ENCODE peak calls at places on chromosomes 2 and 18, in ten cellular contexts. One of them, this sample, is unnamed.

GRCh38 chr2:211068108-211068780 is 511.8 kb downstream of the CPS1 start:
- DNase-seq in A549: no peak
- DNase-seq in IMR-90: no peak
- DNase-seq in K562: no peak
- DNase-seq in adrenal gland: no peak
- DNase-seq in H1: no peak
- DNase-seq in GM12878: no peak
- DNase-seq in heart left ventricle: no peak
- DNase-seq in sigmoid colon: no peak
- DNase-seq in body of pancreas: no peak
- DNase-seq in this sample: no peak

GRCh38 chr2:74884118-74884517 is 50.2 kb downstream of the HK2 start:
- DNase-seq in sigmoid colon: no peak
- DNase-seq in heart left ventricle: no peak
- DNase-seq in adrenal gland: no peak
- DNase-seq in body of pancreas: no peak
- DNase-seq in A549: no peak
- DNase-seq in H1: no peak
- DNase-seq in GM12878: no peak
- DNase-seq in IMR-90: no peak
- DNase-seq in K562: no peak
- DNase-seq in this sample: no peak

GRCh38 chr18:10515456-10515855 is 10.4 kb upstream of the NAPG start:
- DNase-seq in body of pancreas: no peak
- DNase-seq in K562: no peak
- DNase-seq in A549: no peak
- DNase-seq in adrenal gland: no peak
- DNase-seq in H1: no peak
- DNase-seq in heart left ventricle: no peak
- DNase-seq in IMR-90: no peak
- DNase-seq in sigmoid colon: no peak
- DNase-seq in GM12878: no peak
- DNase-seq in this sample: no peak

GRCh38 chr2:224038049-224038829 is 847 bp downstream of the SERPINE2 start:
- DNase-seq in sigmoid colon: no peak
- DNase-seq in body of pancreas: peak
- DNase-seq in heart left ventricle: peak
- DNase-seq in IMR-90: peak
- DNase-seq in H1: no peak
- DNase-seq in K562: no peak
- DNase-seq in GM12878: no peak
- DNase-seq in A549: peak
- DNase-seq in adrenal gland: no peak
- DNase-seq in this sample: peak

GRCh38 chr2:121608967-121609366 is 40.3 kb downstream of the CLASP1 start:
- DNase-seq in IMR-90: no peak
- DNase-seq in A549: no peak
- DNase-seq in K562: no peak
- DNase-seq in body of pancreas: no peak
- DNase-seq in sigmoid colon: no peak
- DNase-seq in adrenal gland: no peak
- DNase-seq in H1: no peak
- DNase-seq in GM12878: no peak
- DNase-seq in heart left ventricle: no peak
- DNase-seq in this sample: no peak

GRCh38 chr2:205720451-205720902 is 38.2 kb downstream of the NRP2 start:
- DNase-seq in GM12878: no peak
- DNase-seq in heart left ventricle: no peak
- DNase-seq in H1: no peak
- DNase-seq in A549: no peak
- DNase-seq in K562: no peak
- DNase-seq in sigmoid colon: no peak
- DNase-seq in body of pancreas: no peak
- DNase-seq in adrenal gland: no peak
- DNase-seq in IMR-90: no peak
- DNase-seq in this sample: no peak

GRCh38 chr2:226078656-226079055 is 679.1 kb downstream of the NYAP2 start:
- DNase-seq in H1: no peak
- DNase-seq in IMR-90: no peak
- DNase-seq in adrenal gland: no peak
- DNase-seq in A549: no peak
- DNase-seq in body of pancreas: no peak
- DNase-seq in heart left ventricle: no peak
- DNase-seq in sigmoid colon: no peak
- DNase-seq in K562: no peak
- DNase-seq in GM12878: no peak
- DNase-seq in this sample: no peak

GRCh38 chr2:209556354-209556961 is 132.6 kb downstream of the MAP2 start:
- DNase-seq in adrenal gland: peak
- DNase-seq in H1: no peak
- DNase-seq in sigmoid colon: no peak
- DNase-seq in A549: peak
- DNase-seq in K562: no peak
- DNase-seq in GM12878: no peak
- DNase-seq in heart left ventricle: no peak
- DNase-seq in body of pancreas: peak
- DNase-seq in IMR-90: peak
- DNase-seq in this sample: no peak

DNA sequence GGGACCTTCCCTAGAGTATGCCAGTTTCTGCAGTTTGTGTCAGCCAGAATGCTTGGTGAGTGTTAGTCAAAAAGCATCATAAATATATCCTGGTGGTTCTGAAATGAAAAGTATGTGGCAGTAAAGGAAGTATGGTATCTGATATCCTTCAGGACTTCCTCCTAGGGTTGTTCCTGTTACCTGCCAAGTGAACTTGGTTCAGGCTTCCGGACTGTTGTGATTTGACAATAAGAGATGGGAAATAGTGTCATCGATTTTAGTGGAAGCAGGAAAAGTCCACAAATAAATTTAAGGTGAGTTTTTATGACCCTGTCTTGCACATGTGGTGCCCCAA is 2.0 kb downstream of the TANC1 start:
- DNase-seq in GM12878: no peak
- DNase-seq in heart left ventricle: no peak
- DNase-seq in sigmoid colon: no peak
- DNase-seq in K562: no peak
- DNase-seq in H1: no peak
- DNase-seq in body of pancreas: no peak
- DNase-seq in A549: no peak
- DNase-seq in IMR-90: no peak
- DNase-seq in adrenal gland: no peak
- DNase-seq in this sample: peak
- TF ChIP-seq POLR2A in GM12878: no peak
- TF ChIP-seq POLR2A in heart left ventricle: no peak
- TF ChIP-seq POLR2A in sigmoid colon: no peak
- TF ChIP-seq POLR2A in K562: no peak
- TF ChIP-seq POLR2A in H1: no peak
- TF ChIP-seq POLR2A in body of pancreas: no peak
- TF ChIP-seq POLR2A in A549: no peak
- TF ChIP-seq POLR2A in IMR-90: no peak
- TF ChIP-seq POLR2A in adrenal gland: no peak
- TF ChIP-seq POLR2A in this sample: no peak

GRCh38 chr2:150486539-150487484 is 655 bp downstream of the RND3 start:
- DNase-seq in K562: no peak
- DNase-seq in sigmoid colon: peak
- DNase-seq in adrenal gland: peak
- DNase-seq in IMR-90: peak
- DNase-seq in body of pancreas: peak
- DNase-seq in GM12878: no peak
- DNase-seq in A549: no peak
- DNase-seq in H1: no peak
- DNase-seq in heart left ventricle: peak
- DNase-seq in this sample: no peak

GRCh38 chr2:150485114-150485870 is 2.2 kb downstream of the RND3 start:
- DNase-seq in GM12878: no peak
- DNase-seq in body of pancreas: peak
- DNase-seq in A549: peak
- DNase-seq in H1: peak
- DNase-seq in adrenal gland: peak
- DNase-seq in IMR-90: peak
- DNase-seq in sigmoid colon: peak
- DNase-seq in heart left ventricle: peak
- DNase-seq in K562: no peak
- DNase-seq in this sample: no peak

GRCh38 chr2:150485871-150486538 is 1.5 kb downstream of the RND3 start:
- DNase-seq in H1: no peak
- DNase-seq in sigmoid colon: peak
- DNase-seq in A549: peak
- DNase-seq in K562: no peak
- DNase-seq in body of pancreas: peak
- DNase-seq in GM12878: no peak
- DNase-seq in IMR-90: peak
- DNase-seq in adrenal gland: peak
- DNase-seq in heart left ventricle: peak
- DNase-seq in this sample: no peak

GRCh38 chr2:150490466-150490865 is 3.0 kb upstream of the RND3 start:
- DNase-seq in IMR-90: no peak
- DNase-seq in H1: no peak
- DNase-seq in adrenal gland: no peak
- DNase-seq in GM12878: no peak
- DNase-seq in body of pancreas: no peak
- DNase-seq in sigmoid colon: no peak
- DNase-seq in A549: no peak
- DNase-seq in heart left ventricle: no peak
- DNase-seq in K562: no peak
- DNase-seq in this sample: no peak

DNA sequence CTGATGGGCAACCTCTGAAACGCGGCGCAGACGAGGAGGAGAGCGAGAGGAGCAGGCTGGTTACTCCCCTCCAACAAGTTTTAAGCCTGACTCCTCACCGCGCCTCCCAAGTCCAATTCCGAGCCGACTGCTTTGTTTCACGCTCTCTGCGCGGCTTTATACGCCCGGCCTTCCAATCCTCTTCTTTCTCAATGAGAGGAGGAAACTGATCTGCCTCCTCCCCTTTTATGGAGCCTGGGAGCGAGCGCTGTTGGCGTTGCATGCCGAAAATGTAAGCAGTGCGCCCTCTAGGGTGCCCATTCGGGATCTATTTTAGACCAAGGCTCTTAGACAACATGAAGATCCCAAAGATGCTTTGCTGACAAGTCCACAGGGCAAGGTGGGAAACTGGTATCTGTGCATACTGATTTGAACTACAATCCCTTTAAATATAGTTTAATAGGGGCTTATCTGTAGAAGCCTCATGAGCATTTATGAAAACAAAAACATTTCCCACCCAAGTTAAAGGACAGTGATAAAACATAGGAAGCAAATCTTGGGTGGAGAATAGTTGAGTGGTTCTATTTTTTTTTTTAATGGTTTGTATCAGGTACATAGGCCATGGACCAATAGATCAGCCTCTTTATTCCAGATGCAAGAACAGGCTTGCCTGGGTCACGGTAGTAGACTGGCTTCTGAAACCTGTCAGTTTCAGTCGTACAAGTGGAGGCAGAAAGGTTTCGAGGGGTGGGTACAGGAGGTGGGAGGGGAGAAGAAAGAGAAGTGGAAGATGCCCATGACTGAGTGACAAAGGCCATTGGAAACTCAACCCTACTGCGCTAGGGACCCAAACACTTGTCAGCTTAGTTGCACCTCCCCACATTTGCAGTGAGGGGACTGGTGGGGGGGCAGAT is at the start of gene RND3:
- DNase-seq in sigmoid colon: peak
- DNase-seq in body of pancreas: peak
- DNase-seq in heart left ventricle: peak
- DNase-seq in H1: peak
- DNase-seq in GM12878: no peak
- DNase-seq in adrenal gland: peak
- DNase-seq in K562: peak
- DNase-seq in A549: peak
- DNase-seq in IMR-90: peak
- DNase-seq in this sample: peak
- TF ChIP-seq POLR2A in sigmoid colon: peak
- TF ChIP-seq POLR2A in body of pancreas: peak
- TF ChIP-seq POLR2A in heart left ventricle: no peak
- TF ChIP-seq POLR2A in H1: peak
- TF ChIP-seq POLR2A in GM12878: no peak
- TF ChIP-seq POLR2A in adrenal gland: peak
- TF ChIP-seq POLR2A in K562: no peak
- TF ChIP-seq POLR2A in A549: peak
- TF ChIP-seq POLR2A in IMR-90: peak
- TF ChIP-seq POLR2A in this sample: no peak

GRCh38 chr2:85549826-85550225 is 10.9 kb downstream of the MAT2A start:
- DNase-seq in sigmoid colon: no peak
- DNase-seq in IMR-90: peak
- DNase-seq in GM12878: no peak
- DNase-seq in A549: no peak
- DNase-seq in heart left ventricle: no peak
- DNase-seq in adrenal gland: no peak
- DNase-seq in K562: no peak
- DNase-seq in body of pancreas: no peak
- DNase-seq in H1: no peak
- DNase-seq in this sample: no peak

GRCh38 chr2:85547089-85547858 is 8.3 kb downstream of the MAT2A start:
- DNase-seq in sigmoid colon: no peak
- DNase-seq in GM12878: no peak
- DNase-seq in IMR-90: no peak
- DNase-seq in K562: no peak
- DNase-seq in H1: no peak
- DNase-seq in heart left ventricle: no peak
- DNase-seq in adrenal gland: no peak
- DNase-seq in body of pancreas: no peak
- DNase-seq in A549: no peak
- DNase-seq in this sample: no peak

GRCh38 chr2:85549095-85549494 is 10.1 kb downstream of the MAT2A start:
- DNase-seq in adrenal gland: no peak
- DNase-seq in A549: no peak
- DNase-seq in K562: no peak
- DNase-seq in body of pancreas: no peak
- DNase-seq in sigmoid colon: no peak
- DNase-seq in IMR-90: no peak
- DNase-seq in H1: no peak
- DNase-seq in heart left ventricle: no peak
- DNase-seq in GM12878: no peak
- DNase-seq in this sample: no peak

GRCh38 chr2:85548608-85548900 is 9.6 kb downstream of the MAT2A start:
- DNase-seq in H1: no peak
- DNase-seq in adrenal gland: no peak
- DNase-seq in sigmoid colon: no peak
- DNase-seq in A549: no peak
- DNase-seq in GM12878: no peak
- DNase-seq in heart left ventricle: no peak
- DNase-seq in IMR-90: no peak
- DNase-seq in body of pancreas: no peak
- DNase-seq in K562: no peak
- DNase-seq in this sample: no peak

DNA sequence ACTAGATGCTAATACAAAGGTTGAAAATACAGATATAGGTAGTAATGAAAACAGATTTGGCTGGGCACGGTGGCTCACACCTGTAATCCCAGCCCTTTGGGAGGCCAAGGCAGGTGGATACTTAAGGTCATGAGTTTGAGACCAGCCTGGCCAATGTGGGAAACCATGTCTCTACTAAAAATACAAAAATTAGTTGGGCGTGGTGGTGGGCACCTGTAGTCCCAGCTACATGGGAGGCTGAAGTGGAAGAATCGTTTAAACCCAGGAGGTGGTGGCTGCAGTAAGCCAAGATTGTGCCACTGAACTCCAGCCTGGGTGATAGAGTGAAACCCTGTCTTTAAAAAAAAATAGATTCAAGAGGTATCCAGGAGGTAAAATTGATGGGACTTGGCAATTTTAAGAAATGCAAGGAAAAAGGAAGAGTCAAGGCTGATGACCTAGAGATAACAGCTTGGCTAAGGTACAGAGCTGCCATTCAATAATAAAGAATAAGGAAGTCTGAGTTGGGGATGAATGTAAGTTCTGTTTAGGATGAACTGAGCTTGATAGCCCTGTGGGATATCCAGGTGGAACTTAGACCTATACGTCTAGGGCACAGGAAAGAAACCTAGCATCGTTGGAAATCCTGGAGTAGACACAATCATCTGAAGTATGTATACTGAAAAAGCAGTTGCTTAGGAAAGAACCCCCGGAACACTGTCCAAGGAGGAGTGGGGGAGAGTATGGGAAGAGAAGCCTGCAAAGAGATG is 9.1 kb downstream of the MAT2A start:
- DNase-seq in heart left ventricle: no peak
- DNase-seq in body of pancreas: peak
- DNase-seq in K562: no peak
- DNase-seq in adrenal gland: no peak
- DNase-seq in A549: no peak
- DNase-seq in IMR-90: peak
- DNase-seq in H1: no peak
- DNase-seq in sigmoid colon: no peak
- DNase-seq in GM12878: no peak
- DNase-seq in this sample: no peak
- TF ChIP-seq POLR2A in heart left ventricle: no peak
- TF ChIP-seq POLR2A in body of pancreas: peak
- TF ChIP-seq POLR2A in K562: no peak
- TF ChIP-seq POLR2A in adrenal gland: no peak
- TF ChIP-seq POLR2A in A549: no peak
- TF ChIP-seq POLR2A in IMR-90: no peak
- TF ChIP-seq POLR2A in H1: no peak
- TF ChIP-seq POLR2A in sigmoid colon: no peak
- TF ChIP-seq POLR2A in GM12878: no peak
- TF ChIP-seq POLR2A in this sample: no peak

DNA sequence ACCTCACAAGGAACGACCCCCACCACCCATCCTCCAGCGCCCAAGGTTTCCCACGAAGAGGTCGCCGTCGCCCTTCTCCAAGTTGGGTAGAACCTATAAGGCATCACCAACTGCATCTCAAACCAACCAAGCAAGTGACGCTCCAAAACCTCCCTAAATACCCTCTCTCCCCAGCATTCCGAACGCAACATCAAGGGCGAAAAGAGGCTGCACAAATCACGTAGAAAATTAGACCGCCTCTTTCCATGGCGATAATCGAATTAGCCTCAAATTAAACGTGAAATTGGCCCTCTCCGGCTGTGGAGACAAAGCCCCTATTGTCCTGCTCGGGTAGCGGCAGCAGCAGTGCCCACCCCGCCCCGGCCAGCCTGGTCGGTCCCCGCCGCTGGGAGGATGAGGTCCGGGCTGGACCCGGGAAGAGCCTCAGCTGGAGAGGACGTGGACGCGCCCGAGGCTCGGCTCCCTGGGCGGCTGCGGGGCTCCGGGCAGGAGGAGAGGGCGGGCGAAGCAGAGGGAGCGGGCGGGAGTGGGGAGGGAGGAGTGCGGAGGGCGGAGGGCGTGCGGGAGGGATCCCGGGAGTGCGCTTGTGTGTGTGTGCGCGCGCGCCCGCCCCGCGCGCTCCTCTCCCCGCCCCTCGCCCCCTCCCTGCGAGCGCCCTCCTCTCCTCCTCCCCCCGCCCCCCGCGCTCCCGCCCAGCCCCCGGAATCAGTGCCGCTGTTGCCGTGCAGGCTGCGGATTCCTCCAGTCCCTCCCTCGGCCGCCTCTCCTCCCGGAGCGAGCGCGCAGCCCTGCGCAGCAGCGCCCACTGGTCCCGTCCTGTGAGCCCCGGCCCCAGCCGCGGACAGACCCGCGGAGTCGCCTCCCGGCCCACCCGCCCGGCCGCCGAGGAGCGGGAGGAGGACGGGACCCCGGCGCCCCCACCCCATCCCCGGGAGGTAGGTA is at the start of gene SPTBN1:
- DNase-seq in A549: peak
- DNase-seq in sigmoid colon: peak
- DNase-seq in K562: peak
- DNase-seq in adrenal gland: peak
- DNase-seq in H1: peak
- DNase-seq in GM12878: no peak
- DNase-seq in IMR-90: peak
- DNase-seq in body of pancreas: peak
- DNase-seq in heart left ventricle: peak
- DNase-seq in this sample: peak
- TF ChIP-seq POLR2A in A549: peak
- TF ChIP-seq POLR2A in sigmoid colon: peak
- TF ChIP-seq POLR2A in K562: no peak
- TF ChIP-seq POLR2A in adrenal gland: peak
- TF ChIP-seq POLR2A in H1: peak
- TF ChIP-seq POLR2A in GM12878: no peak
- TF ChIP-seq POLR2A in IMR-90: peak
- TF ChIP-seq POLR2A in body of pancreas: peak
- TF ChIP-seq POLR2A in heart left ventricle: no peak
- TF ChIP-seq POLR2A in this sample: no peak